ENCODE peak calls at places on chromosomes 2 and 18, in seven cellular contexts. E is activated CD4-positive, alpha-beta T cell treated with anti-CD3 and anti-CD28 coated beads for 48 hours; N is right atrium auricular region; B is BJ; M is EL; H is stimulated activated CD8-positive, alpha-beta memory T cell treated with anti-CD3 and anti-CD28 coated beads, Interleukin-2, amount 100 ng/mL, for 48 hours; W is left kidney. I is an unnamed sample.
A peak's percentile ranks its signal among the peaks of the same experiment; 100 is the strongest.

GRCh38 chr2:201465524-201465971 is 14.0 kb downstream of the STRADB start:
- DNase-seq in E (no peak), N (no peak), B (no peak), M (peak; percentile 49), H (no peak), W (peak; percentile 15), I (peak; percentile 25)

GRCh38 chr2:230849633-230850357 is 14.9 kb upstream of the ITM2C start:
- DNase-seq in E (peak; percentile 87), N (no peak), B (no peak), M (peak; percentile 36), H (peak; percentile 62), W (no peak), I (no peak)

GRCh38 chr2:240167588-240167880 is 27.1 kb upstream of the OTOS start:
- DNase-seq in E (no peak), N (no peak), B (no peak), M (no peak), H (no peak), W (no peak), I (no peak)

GRCh38 chr18:12032786-12033642 is 51.7 kb downstream of the IMPA2 start:
- DNase-seq in E (no peak), N (peak; percentile 43), B (peak; percentile 34), M (peak; percentile 23), H (no peak), W (no peak), I (peak; percentile 68)

GRCh38 chr2:176626796-176627195 is 357.6 kb downstream of the MTX2 start:
- DNase-seq in E (no peak), N (no peak), B (no peak), M (no peak), H (no peak), W (no peak), I (no peak)

GRCh38 chr2:61179701-61180639 is 18.0 kb downstream of the C2orf74 start:
- DNase-seq in E (no peak), N (peak; percentile 76), B (no peak), M (peak; percentile 62), H (no peak), W (no peak), I (peak; percentile 64)

GRCh38 chr2:177483531-177483930 is 91.0 kb downstream of the AGPS start:
- DNase-seq in E (no peak), N (no peak), B (no peak), M (no peak), H (no peak), W (no peak), I (no peak)

GRCh38 chr2:69104281-69104680 is 91.3 kb downstream of the ANTXR1 start:
- DNase-seq in E (no peak), N (no peak), B (no peak), M (no peak), H (no peak), W (no peak), I (no peak)

GRCh38 chr2:241126771-241127202 is 22.5 kb downstream of the PASK start:
- DNase-seq in E (no peak), N (no peak), B (no peak), M (no peak), H (no peak), W (no peak), I (no peak)

GRCh38 chr2:227703961-227704360 is 13.9 kb downstream of the SLC19A3 start:
- DNase-seq in E (no peak), N (no peak), B (no peak), M (peak; percentile 80), H (no peak), W (no peak), I (peak; percentile 44)

GRCh38 chr2:223108376-223109100 is 56.5 kb downstream of the KCNE4 start:
- DNase-seq in E (no peak), N (no peak), B (peak; percentile 61), M (peak; percentile 49), H (no peak), W (no peak), I (peak; percentile 71)

GRCh38 chr2:102436284-102436683 is 13.3 kb downstream of the IL18RAP start:
- DNase-seq in E (peak; percentile 28), N (no peak), B (no peak), M (peak; percentile 3), H (peak; percentile 18), W (peak; percentile 16), I (no peak)

GRCh38 chr2:181682026-181682789 is 1.9 kb upstream of the NEUROD1 start:
- DNase-seq in E (peak; percentile 10), N (no peak), B (no peak), M (no peak), H (no peak), W (no peak), I (no peak)

GRCh38 chr2:149050188-149050587 is 11.7 kb downstream of the LYPD6B start:
- DNase-seq in E (no peak), N (no peak), B (no peak), M (peak; percentile 65), H (no peak), W (no peak), I (peak; percentile 35)

GRCh38 chr2:33208400-33208799 is 261.6 kb downstream of the LTBP1 start:
- DNase-seq in E (peak; percentile 4), N (no peak), B (no peak), M (no peak), H (no peak), W (no peak), I (no peak)

GRCh38 chr18:6444484-6445228 is 29.9 kb upstream of the L3MBTL4 start:
- DNase-seq in E (no peak), N (no peak), B (no peak), M (no peak), H (no peak), W (peak; percentile 16), I (no peak)

GRCh38 chr2:189709761-189710160 is 35.3 kb downstream of the ANKAR start:
- DNase-seq in E (no peak), N (no peak), B (no peak), M (no peak), H (no peak), W (no peak), I (no peak)

GRCh38 chr18:79765491-79766245 is 32.1 kb upstream of the KCNG2 start:
- DNase-seq in E (no peak), N (no peak), B (peak; percentile 3), M (peak; percentile 29), H (no peak), W (no peak), I (peak; percentile 38)

GRCh38 chr2:213306320-213306942 is 22.2 kb downstream of the SPAG16 start:
- DNase-seq in E (no peak), N (no peak), B (no peak), M (peak; percentile 54), H (no peak), W (no peak), I (peak; percentile 29)

GRCh38 chr2:142944264-142944663 is 66.8 kb downstream of the KYNU start:
- DNase-seq in E (no peak), N (no peak), B (peak; percentile 41), M (peak; percentile 56), H (no peak), W (no peak), I (peak; percentile 17)

GRCh38 chr2:236131073-236131692 is 37.0 kb downstream of the GBX2 start:
- DNase-seq in E (no peak), N (no peak), B (no peak), M (no peak), H (no peak), W (no peak), I (no peak)

GRCh38 chr2:8202139-8202538 is 479.7 kb upstream of the ID2 start:
- DNase-seq in E (no peak), N (no peak), B (no peak), M (no peak), H (no peak), W (no peak), I (no peak)

GRCh38 chr2:15869396-15869795 is 71.0 kb upstream of the MYCN start:
- DNase-seq in E (no peak), N (no peak), B (no peak), M (no peak), H (no peak), W (no peak), I (no peak)

GRCh38 chr2:70084973-70085710 is 2.1 kb upstream of the PCBP1 start:
- DNase-seq in E (peak; percentile 71), N (no peak), B (no peak), M (no peak), H (peak; percentile 39), W (peak; percentile 81), I (no peak)

GRCh38 chr2:225282858-225283693 is 116.4 kb upstream of the NYAP2 start:
- DNase-seq in E (peak; percentile 31), N (no peak), B (no peak), M (peak; percentile 73), H (no peak), W (peak; percentile 19), I (peak; percentile 47)

GRCh38 chr2:336360-336759 is 48.5 kb upstream of the ALKAL2 start:
- DNase-seq in E (no peak), N (no peak), B (no peak), M (no peak), H (no peak), W (no peak), I (no peak)

GRCh38 chr2:152359573-152360363 is 24.8 kb downstream of the FMNL2 start:
- DNase-seq in E (no peak), N (no peak), B (no peak), M (no peak), H (no peak), W (no peak), I (no peak)

GRCh38 chr2:39902103-39902502 is 123.0 kb upstream of the THUMPD2 start:
- DNase-seq in E (no peak), N (no peak), B (peak; percentile 16), M (peak; percentile 62), H (no peak), W (no peak), I (peak; percentile 76)

GRCh38 chr2:176813526-176814179 is 398.9 kb upstream of the HNRNPA3 start:
- DNase-seq in E (no peak), N (no peak), B (no peak), M (no peak), H (no peak), W (no peak), I (no peak)

GRCh38 chr2:1907283-1907682 is 163.0 kb upstream of the PXDN start:
- DNase-seq in E (no peak), N (peak; percentile 40), B (no peak), M (no peak), H (no peak), W (no peak), I (no peak)

GRCh38 chr2:101533611-101534601 is 59.0 kb upstream of the RFX8 start:
- DNase-seq in E (no peak), N (no peak), B (no peak), M (no peak), H (no peak), W (no peak), I (no peak)

GRCh38 chr2:43882312-43882711 is 43.5 kb downstream of the ABCG8 start:
- DNase-seq in E (no peak), N (no peak), B (no peak), M (no peak), H (no peak), W (no peak), I (no peak)